ENCODE peak calls at places on chromosomes 6 and 20, in six cellular contexts. S is colonic mucosa, O is AG04450, C is right lobe of liver, X is caudate nucleus, K is left ventricle myocardium inferior. F is an unnamed sample.

GRCh38 chr6:7566031-7566556 is 23.9 kb upstream of the SNRNP48 start:
- DNase-seq in S (no peak), O (no peak), C (no peak), X (no peak), K (no peak), F (no peak)

GRCh38 chr6:26388441-26388840 is 5.5 kb downstream of the BTN2A2 start:
- DNase-seq in S (no peak), O (no peak), C (no peak), X (no peak), K (no peak), F (no peak)

GRCh38 chr6:131182991-131183425 is 47.7 kb downstream of the AKAP7 start:
- DNase-seq in S (no peak), O (no peak), C (no peak), X (no peak), K (no peak), F (no peak)

GRCh38 chr20:51487525-51488279 is 54.8 kb downstream of the NFATC2 start:
- DNase-seq in S (no peak), O (peak; percentile 67), C (no peak), X (no peak), K (no peak), F (no peak)

GRCh38 chr6:57222684-57223077 is 574 bp upstream of the RAB23 start:
- DNase-seq in S (peak; percentile 35), O (no peak), C (no peak), X (no peak), K (no peak), F (no peak)

GRCh38 chr6:32973144-32973854 is 4.9 kb downstream of the BRD2 start:
- DNase-seq in S (peak; percentile 60), O (no peak), C (peak; percentile 55), X (no peak), K (no peak), F (peak; percentile 39)

GRCh38 chr20:24052599-24053275 is 64.2 kb upstream of the GGTLC1 start:
- DNase-seq in S (no peak), O (no peak), C (no peak), X (no peak), K (no peak), F (no peak)

GRCh38 chr6:19833947-19834346 is 3.2 kb upstream of the ID4 start:
- DNase-seq in S (no peak), O (no peak), C (no peak), X (no peak), K (no peak), F (no peak)

GRCh38 chr6:41733349-41733706 is 2.1 kb downstream of the TFEB start:
- DNase-seq in S (no peak), O (no peak), C (no peak), X (no peak), K (no peak), F (no peak)

GRCh38 chr20:32463642-32464400 is 105.7 kb downstream of the ASXL1 start:
- DNase-seq in S (peak; percentile 85), O (no peak), C (peak; percentile 73), X (peak; percentile 85), K (peak; percentile 15), F (peak; percentile 83)

GRCh38 chr20:32465092-32465900 is 107.2 kb downstream of the ASXL1 start:
- DNase-seq in S (peak; percentile 91), O (no peak), C (peak; percentile 95), X (no peak), K (peak; percentile 64), F (peak; percentile 90)

GRCh38 chr20:32461836-32462600 is 103.9 kb downstream of the ASXL1 start:
- DNase-seq in S (no peak), O (no peak), C (peak; percentile 10), X (no peak), K (no peak), F (no peak)

GRCh38 chr20:32464401-32465091 is 106.4 kb downstream of the ASXL1 start:
- DNase-seq in S (no peak), O (no peak), C (peak; percentile 36), X (no peak), K (no peak), F (no peak)

DNA sequence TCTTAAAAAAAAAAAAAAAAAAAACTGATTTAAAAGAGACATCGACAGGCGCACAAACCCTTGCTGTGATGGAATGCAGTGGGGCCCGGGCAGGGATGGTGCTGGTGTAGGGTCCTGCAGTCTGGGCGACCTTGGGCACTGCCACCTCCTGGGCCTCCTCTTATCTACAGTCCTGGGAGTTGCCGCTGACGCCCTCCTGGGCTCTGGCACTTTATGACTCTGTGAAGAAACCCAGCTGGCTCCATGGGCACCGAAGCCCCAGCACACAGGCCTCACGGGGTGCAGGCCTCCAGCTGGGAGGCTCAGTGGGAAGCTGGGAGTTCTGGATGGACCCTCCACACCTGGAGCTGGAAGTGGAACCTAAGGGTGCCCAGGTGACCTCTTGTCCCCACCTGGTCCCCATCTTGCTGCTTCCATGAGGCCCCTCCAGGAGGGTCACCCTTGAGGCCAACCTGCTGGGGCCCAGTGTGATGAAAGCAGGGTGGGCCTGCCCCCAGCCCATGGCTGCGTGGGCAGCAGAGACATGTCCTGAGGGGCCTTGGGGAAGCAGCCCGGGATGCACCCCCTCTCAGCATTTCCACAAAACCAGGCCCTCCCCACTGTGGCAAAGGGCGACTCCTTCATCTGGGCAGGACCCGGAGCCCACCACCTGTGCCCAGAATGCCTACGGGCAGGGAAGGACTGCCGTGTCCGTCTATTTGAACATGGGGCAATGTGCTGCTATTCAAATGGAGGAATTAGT is 104.9 kb downstream of the ASXL1 start:
- DNase-seq in S (peak; percentile 79), O (no peak), C (peak; percentile 17), X (no peak), K (no peak), F (peak; percentile 56)
- H3K27ac ChIP-seq in S (peak overlapping the region; percentile 82), O (no peak overlapping the region), C (peak overlapping the region; percentile 76), X (peak overlapping the region; percentile 99), K (no peak overlapping the region), F (peak overlapping the region; percentile 89)

GRCh38 chr6:10315631-10316145 is 99.2 kb downstream of the TFAP2A start:
- DNase-seq in S (no peak), O (no peak), C (no peak), X (no peak), K (no peak), F (no peak)
- H3K27ac ChIP-seq in S (no peak overlapping the region), O (no peak overlapping the region), C (no peak overlapping the region), X (peak overlapping the region; percentile 60), K (no peak overlapping the region), F (peak overlapping the region; percentile 23)

DNA sequence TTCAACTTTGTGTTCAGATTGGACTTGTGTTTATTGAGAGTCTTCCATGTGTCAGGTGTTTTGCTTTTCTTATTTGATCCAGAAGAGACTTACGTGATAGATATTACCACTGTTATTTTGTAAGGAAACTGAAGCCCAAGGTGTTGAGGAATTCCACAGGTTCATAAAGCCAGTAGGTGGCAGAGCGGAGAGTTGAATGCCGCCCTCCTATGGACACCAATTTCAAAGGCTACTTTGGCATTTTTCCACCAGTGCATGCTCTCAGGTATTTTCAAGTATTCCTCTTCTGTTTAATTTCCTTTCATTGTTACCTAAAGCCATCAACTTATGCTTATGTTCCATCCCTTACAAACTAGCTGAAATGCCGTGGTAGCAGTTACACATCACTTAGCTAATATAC is 14.0 kb upstream of the COL10A1 start:
- DNase-seq in S (no peak), O (no peak), C (no peak), X (no peak), K (no peak), F (no peak)
- H3K27ac ChIP-seq in S (no peak overlapping the region), O (no peak overlapping the region), C (no peak overlapping the region), X (no peak overlapping the region), K (no peak overlapping the region), F (no peak overlapping the region)

GRCh38 chr20:38626921-38627659 is 25.5 kb downstream of the ARHGAP40 start:
- DNase-seq in S (no peak), O (no peak), C (no peak), X (no peak), K (no peak), F (no peak)

GRCh38 chr20:38629979-38630378 is 28.4 kb downstream of the ARHGAP40 start:
- DNase-seq in S (no peak), O (no peak), C (no peak), X (no peak), K (no peak), F (no peak)

GRCh38 chr20:38630727-38631126 is 29.1 kb downstream of the ARHGAP40 start:
- DNase-seq in S (no peak), O (no peak), C (no peak), X (no peak), K (no peak), F (no peak)

GRCh38 chr20:38631155-38632022 is 29.8 kb downstream of the ARHGAP40 start:
- DNase-seq in S (no peak), O (no peak), C (no peak), X (no peak), K (no peak), F (no peak)

GRCh38 chr20:38628580-38629470 is 27.2 kb downstream of the ARHGAP40 start:
- DNase-seq in S (no peak), O (no peak), C (no peak), X (no peak), K (no peak), F (no peak)
- H3K27ac ChIP-seq in S (no peak overlapping the region), O (no peak overlapping the region), C (no peak overlapping the region), X (no peak overlapping the region), K (no peak overlapping the region), F (no peak overlapping the region)

GRCh38 chr6:24702720-24703282 is 16.2 kb downstream of the C6orf62 start:
- DNase-seq in S (no peak), O (no peak), C (no peak), X (no peak), K (no peak), F (no peak)
- H3K27ac ChIP-seq in S (no peak overlapping the region), O (no peak overlapping the region), C (no peak overlapping the region), X (no peak overlapping the region), K (no peak overlapping the region), F (peak overlapping the region; percentile 40)

DNA sequence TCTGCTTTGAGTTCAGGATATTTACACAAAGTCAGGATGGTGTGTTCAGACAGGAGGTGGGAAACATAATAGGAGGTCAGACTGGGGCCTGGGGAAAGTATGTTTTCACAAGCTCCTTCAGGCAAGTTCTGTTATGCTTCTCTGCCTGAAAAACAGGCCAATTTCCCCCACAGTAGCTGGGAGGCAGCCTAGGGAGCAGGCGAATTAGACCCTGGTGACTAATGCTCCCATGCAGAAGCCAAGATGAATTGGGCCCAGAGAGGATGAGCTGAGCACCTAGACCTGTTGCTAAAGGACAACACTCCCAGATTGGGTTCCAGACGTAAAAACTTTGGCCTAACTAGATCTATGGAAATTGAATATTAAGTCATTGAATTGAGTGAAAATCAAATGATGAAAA is 142.2 kb upstream of the MAP3K7 start:
- DNase-seq in S (no peak), O (no peak), C (no peak), X (no peak), K (no peak), F (no peak)
- H3K27ac ChIP-seq in S (no peak overlapping the region), O (no peak overlapping the region), C (no peak overlapping the region), X (no peak overlapping the region), K (no peak overlapping the region), F (no peak overlapping the region)

GRCh38 chr20:62723768-62724420 is 15.3 kb downstream of the NTSR1 start:
- DNase-seq in S (no peak), O (no peak), C (peak; percentile 12), X (no peak), K (peak; percentile 6), F (no peak)
- H3K27ac ChIP-seq in S (no peak overlapping the region), O (no peak overlapping the region), C (no peak overlapping the region), X (no peak overlapping the region), K (no peak overlapping the region), F (no peak overlapping the region)

DNA sequence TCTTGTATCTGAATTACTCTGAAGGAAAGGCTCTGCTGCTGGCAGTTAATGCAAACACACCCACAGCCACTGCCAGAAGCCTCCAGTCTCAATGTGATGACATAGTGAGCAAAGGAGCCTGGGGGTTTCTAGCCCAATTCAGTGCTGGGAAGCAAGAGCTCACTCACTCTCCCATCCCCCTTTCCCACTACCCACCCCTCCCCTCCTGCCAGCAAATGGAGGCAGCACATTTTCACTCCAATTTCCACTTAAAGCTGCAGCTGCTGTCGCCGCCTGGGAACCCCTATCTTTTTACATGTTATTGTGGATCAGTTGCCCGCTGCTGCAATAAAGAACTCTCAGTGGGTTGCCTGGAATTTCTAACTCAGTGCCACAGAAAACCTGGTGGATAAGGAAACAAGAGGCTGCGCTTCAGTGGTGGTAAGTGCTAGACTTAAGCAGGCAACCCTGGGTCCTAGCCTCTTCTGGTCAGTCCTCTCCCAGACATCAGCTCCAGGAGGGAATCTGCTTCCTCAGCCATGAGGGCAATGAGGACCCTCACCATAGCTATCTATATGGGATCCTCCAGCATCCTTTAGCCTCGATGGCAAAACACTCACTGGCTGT is 490.6 kb upstream of the SULF2 start:
- DNase-seq in S (no peak), O (no peak), C (no peak), X (no peak), K (no peak), F (no peak)
- H3K27ac ChIP-seq in S (no peak overlapping the region), O (no peak overlapping the region), C (no peak overlapping the region), X (no peak overlapping the region), K (peak overlapping the region; percentile 38), F (no peak overlapping the region)

F was measured in stomach.